ENCODE peak calls at places on chromosomes 16 and 17, in six cellular contexts. F is HCEC 1CT; W is stimulated activated CD8-positive, alpha-beta memory T cell treated with anti-CD3 and anti-CD28 coated beads, Interleukin-2, amount 100 ng/mL, for 1 hour; L is immature natural killer cell; Y is T-helper 2 cell; O is activated naive CD4-positive, alpha-beta T cell. G is an unnamed sample.

GRCh38 chr16:57091990-57092785 is at the start of gene CPNE2:
- DNase-seq in F (peak), W (no peak), L (no peak), Y (no peak), O (peak), G (no peak)

GRCh38 chr16:87945351-87946042 is 5.7 kb upstream of the BANP start:
- DNase-seq in F (peak), W (no peak), L (no peak), Y (no peak), O (no peak), G (no peak)

GRCh38 chr17:58394534-58395223 is 22.7 kb downstream of the RNF43 start:
- DNase-seq in F (no peak), W (no peak), L (no peak), Y (no peak), O (no peak), G (no peak)

GRCh38 chr17:71023631-71024030 is 854.3 kb downstream of the KCNJ2 start:
- DNase-seq in F (no peak), W (no peak), L (no peak), Y (no peak), O (no peak), G (no peak)

GRCh38 chr16:48232459-48233040 is 11.6 kb upstream of the LONP2 start:
- DNase-seq in F (peak), W (no peak), L (no peak), Y (no peak), O (no peak), G (no peak)

GRCh38 chr17:9363440-9364350 is 211.9 kb downstream of the STX8 start:
- DNase-seq in F (peak), W (no peak), L (no peak), Y (no peak), O (no peak), G (no peak)

GRCh38 chr17:39001703-39002637 is 34.8 kb upstream of the FBXO47 start:
- DNase-seq in F (no peak), W (no peak), L (no peak), Y (no peak), O (no peak), G (no peak)

GRCh38 chr16:53899471-53899870 is 195.5 kb downstream of the FTO start:
- DNase-seq in F (no peak), W (no peak), L (no peak), Y (no peak), O (no peak), G (no peak)

GRCh38 chr16:51151951-51152663 is 1.0 kb upstream of the SALL1 start:
- DNase-seq in F (no peak), W (no peak), L (no peak), Y (no peak), O (no peak), G (no peak)

GRCh38 chr17:66542183-66542966 is 240.0 kb downstream of the PRKCA start:
- DNase-seq in F (peak), W (no peak), L (peak), Y (no peak), O (no peak), G (no peak)

GRCh38 chr17:79084291-79085153 is 9.9 kb downstream of the ENGASE start:
- DNase-seq in F (no peak), W (no peak), L (no peak), Y (no peak), O (no peak), G (no peak)

GRCh38 chr16:47304563-47304962 is 156.3 kb downstream of the ITFG1 start:
- DNase-seq in F (no peak), W (no peak), L (no peak), Y (no peak), O (no peak), G (no peak)

GRCh38 chr17:45302649-45303173 is 14.1 kb downstream of the MAP3K14 start:
- DNase-seq in F (no peak), W (no peak), L (no peak), Y (no peak), O (no peak), G (no peak)

GRCh38 chr16:75402821-75403475 is 30.4 kb downstream of the CFDP1 start:
- DNase-seq in F (peak), W (no peak), L (peak), Y (no peak), O (no peak), G (no peak)

GRCh38 chr17:70107441-70107840 is 32.4 kb downstream of the KCNJ16 start:
- DNase-seq in F (peak), W (no peak), L (no peak), Y (no peak), O (no peak), G (no peak)

GRCh38 chr16:50202926-50203624 is 50.0 kb downstream of the TENT4B start:
- DNase-seq in F (peak), W (no peak), L (no peak), Y (no peak), O (no peak), G (no peak)

GRCh38 chr16:2983706-2984136 is 3.5 kb upstream of the PKMYT1 start:
- DNase-seq in F (peak), W (peak), L (peak), Y (peak), O (peak), G (no peak)